ENCODE peak calls at places on chromosomes 6 and 20, in nine cellular contexts. One of them, this sample, is unnamed. For H3K4me1, the result is how much of the 10 kb centered on the place peaks cover.

GRCh38 chr6:36120539-36120938 is 9.8 kb upstream of the MAPK13 start:
- DNase-seq in spleen: peak
- DNase-seq in lung: peak
- DNase-seq in OCI-LY7: peak
- DNase-seq in astrocyte: no peak
- DNase-seq in mammary epithelial cell: no peak
- DNase-seq in A549: no peak
- DNase-seq in H9: no peak
- DNase-seq in neural progenitor cell: no peak
- DNase-seq in this sample: no peak

GRCh38 chr6:11368264-11368663 is 135.8 kb upstream of the NEDD9 start:
- DNase-seq in neural progenitor cell: no peak
- DNase-seq in H9: no peak
- DNase-seq in lung: no peak
- DNase-seq in spleen: no peak
- DNase-seq in OCI-LY7: no peak
- DNase-seq in mammary epithelial cell: peak
- DNase-seq in astrocyte: peak
- DNase-seq in A549: no peak
- DNase-seq in this sample: peak

GRCh38 chr6:37036146-37036545 is 30.7 kb downstream of the FGD2 start:
- DNase-seq in H9: no peak
- DNase-seq in neural progenitor cell: no peak
- DNase-seq in lung: no peak
- DNase-seq in mammary epithelial cell: no peak
- DNase-seq in spleen: no peak
- DNase-seq in astrocyte: no peak
- DNase-seq in OCI-LY7: no peak
- DNase-seq in A549: no peak
- DNase-seq in this sample: no peak

GRCh38 chr6:1117530-1118286 is 194.2 kb upstream of the FOXQ1 start:
- DNase-seq in OCI-LY7: no peak
- DNase-seq in H9: no peak
- DNase-seq in mammary epithelial cell: no peak
- DNase-seq in astrocyte: no peak
- DNase-seq in lung: no peak
- DNase-seq in spleen: no peak
- DNase-seq in neural progenitor cell: no peak
- DNase-seq in A549: no peak
- DNase-seq in this sample: no peak

GRCh38 chr6:137496392-137496767 is 2.2 kb upstream of the OLIG3 start:
- DNase-seq in astrocyte: no peak
- DNase-seq in H9: peak
- DNase-seq in lung: no peak
- DNase-seq in neural progenitor cell: peak
- DNase-seq in spleen: no peak
- DNase-seq in A549: no peak
- DNase-seq in OCI-LY7: no peak
- DNase-seq in mammary epithelial cell: no peak
- DNase-seq in this sample: no peak

GRCh38 chr6:163711071-163711470 is 296.6 kb downstream of the QKI start:
- DNase-seq in OCI-LY7: peak
- DNase-seq in mammary epithelial cell: no peak
- DNase-seq in H9: no peak
- DNase-seq in neural progenitor cell: no peak
- DNase-seq in astrocyte: no peak
- DNase-seq in spleen: no peak
- DNase-seq in A549: no peak
- DNase-seq in lung: no peak
- DNase-seq in this sample: no peak

GRCh38 chr20:58135441-58136170 is 92.8 kb downstream of the ANKRD60 start:
- DNase-seq in spleen: no peak
- DNase-seq in lung: no peak
- DNase-seq in OCI-LY7: no peak
- DNase-seq in astrocyte: no peak
- DNase-seq in A549: no peak
- DNase-seq in neural progenitor cell: no peak
- DNase-seq in mammary epithelial cell: peak
- DNase-seq in H9: peak
- DNase-seq in this sample: no peak

GRCh38 chr20:9919271-9920014 is 80.6 kb upstream of the PAK5 start:
- DNase-seq in lung: no peak
- DNase-seq in H9: no peak
- DNase-seq in neural progenitor cell: no peak
- DNase-seq in A549: no peak
- DNase-seq in astrocyte: no peak
- DNase-seq in OCI-LY7: no peak
- DNase-seq in mammary epithelial cell: no peak
- DNase-seq in spleen: no peak
- DNase-seq in this sample: no peak

DNA sequence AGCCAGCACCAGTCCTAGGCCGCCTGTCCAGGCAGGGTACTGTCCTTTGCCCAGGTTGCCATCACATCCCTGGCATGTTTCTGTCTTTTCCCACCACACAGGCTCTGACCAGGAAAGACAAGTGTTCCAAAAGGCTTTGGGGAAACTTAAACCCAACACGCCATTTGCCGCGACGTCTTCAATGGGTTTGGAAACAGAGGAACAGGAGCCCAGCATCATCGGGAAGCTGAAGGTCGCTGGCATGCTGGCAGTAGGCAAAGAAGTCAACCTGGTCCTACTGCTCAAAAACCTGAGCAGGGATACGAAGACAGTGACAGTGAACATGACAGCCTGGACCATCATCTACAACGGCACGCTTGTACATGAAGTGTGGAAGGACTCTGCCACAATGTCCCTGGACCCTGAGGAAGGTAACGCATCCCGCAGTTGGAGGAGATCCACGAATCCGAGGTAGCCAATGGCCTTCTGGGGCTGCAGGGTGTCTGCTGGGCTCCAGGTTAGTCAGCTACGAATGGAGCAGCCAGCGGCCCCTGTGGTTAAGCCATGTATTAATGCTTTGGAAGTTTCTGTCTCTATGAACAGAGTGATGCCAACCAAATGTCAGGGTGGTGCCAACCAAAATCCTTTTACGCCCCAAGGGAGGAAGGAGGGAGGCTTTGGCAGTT is 36.2 kb downstream of the TGM3 start:
- DNase-seq in A549: no peak
- DNase-seq in H9: no peak
- DNase-seq in astrocyte: no peak
- DNase-seq in neural progenitor cell: no peak
- DNase-seq in mammary epithelial cell: no peak
- DNase-seq in lung: no peak
- DNase-seq in OCI-LY7: no peak
- DNase-seq in spleen: no peak
- DNase-seq in this sample: no peak
- H3K4me1 ChIP-seq in A549: under half
- H3K4me1 ChIP-seq in H9: under half
- H3K4me1 ChIP-seq in astrocyte: under half
- H3K4me1 ChIP-seq in neural progenitor cell: under half
- H3K4me1 ChIP-seq in mammary epithelial cell: under half
- H3K4me1 ChIP-seq in lung: under half
- H3K4me1 ChIP-seq in OCI-LY7: under half
- H3K4me1 ChIP-seq in spleen: under half
- H3K4me1 ChIP-seq in this sample: under half

DNA sequence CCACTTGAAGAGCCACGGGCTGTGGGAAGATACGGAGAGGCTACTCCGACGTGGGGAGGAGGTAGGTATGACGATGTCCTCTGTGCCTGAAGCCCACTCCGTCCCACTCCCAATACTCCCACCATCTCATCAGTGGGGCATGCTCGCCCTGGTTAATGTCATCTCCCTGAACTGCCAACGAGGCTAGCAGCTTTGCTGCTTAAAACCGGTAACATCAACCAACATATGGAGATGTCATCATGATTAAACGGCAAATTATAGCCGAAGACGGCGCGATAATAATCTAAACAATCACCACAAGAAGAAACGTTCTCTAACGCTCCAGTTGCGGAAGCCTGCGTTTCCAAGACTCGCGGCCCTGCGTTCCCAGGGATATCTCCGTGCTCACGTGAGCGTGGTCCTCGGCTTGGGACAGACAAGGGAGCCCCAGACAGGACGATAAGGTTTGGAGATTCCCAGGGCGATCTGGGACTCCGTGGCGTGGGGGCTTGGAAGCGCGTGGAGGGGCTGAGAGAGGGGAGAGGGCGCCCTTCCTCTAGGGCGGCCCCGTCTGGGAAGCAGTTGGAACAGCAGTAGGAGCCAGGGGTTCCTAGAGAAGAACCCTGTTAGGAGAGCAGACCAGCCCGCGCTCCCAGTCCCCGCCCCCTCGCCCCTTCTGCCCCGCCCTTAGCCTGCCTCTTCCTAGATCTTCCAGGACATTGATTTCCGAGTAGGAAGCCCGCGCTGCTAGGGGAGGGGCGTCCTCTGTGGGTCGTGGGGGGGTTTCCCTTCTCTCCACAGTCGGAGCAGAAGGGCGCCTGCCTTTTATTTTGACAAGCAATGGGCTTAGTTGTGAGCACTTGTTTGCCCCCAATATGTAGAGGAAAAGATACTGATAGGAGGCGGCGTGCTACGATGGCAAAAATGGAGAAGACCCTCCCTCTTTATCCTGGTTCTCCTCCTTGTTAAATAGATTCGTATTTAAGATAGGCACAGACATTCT is 10.7 kb downstream of the NRN1 start:
- DNase-seq in OCI-LY7: no peak
- DNase-seq in lung: peak
- DNase-seq in A549: no peak
- DNase-seq in spleen: peak
- DNase-seq in neural progenitor cell: peak
- DNase-seq in H9: peak
- DNase-seq in mammary epithelial cell: peak
- DNase-seq in astrocyte: no peak
- DNase-seq in this sample: peak
- H3K4me1 ChIP-seq in OCI-LY7: under half
- H3K4me1 ChIP-seq in lung: under half
- H3K4me1 ChIP-seq in A549: under half
- H3K4me1 ChIP-seq in spleen: under half
- H3K4me1 ChIP-seq in neural progenitor cell: under half
- H3K4me1 ChIP-seq in H9: under half
- H3K4me1 ChIP-seq in mammary epithelial cell: under half
- H3K4me1 ChIP-seq in astrocyte: under half
- H3K4me1 ChIP-seq in this sample: under half

GRCh38 chr6:25314776-25315175 is 35.6 kb downstream of the CARMIL1 start:
- DNase-seq in mammary epithelial cell: no peak
- DNase-seq in astrocyte: no peak
- DNase-seq in neural progenitor cell: no peak
- DNase-seq in H9: no peak
- DNase-seq in spleen: no peak
- DNase-seq in lung: no peak
- DNase-seq in OCI-LY7: no peak
- DNase-seq in A549: no peak
- DNase-seq in this sample: no peak

GRCh38 chr6:25316626-25317025 is 37.5 kb downstream of the CARMIL1 start:
- DNase-seq in spleen: no peak
- DNase-seq in mammary epithelial cell: no peak
- DNase-seq in neural progenitor cell: peak
- DNase-seq in OCI-LY7: no peak
- DNase-seq in lung: no peak
- DNase-seq in H9: no peak
- DNase-seq in A549: no peak
- DNase-seq in astrocyte: no peak
- DNase-seq in this sample: no peak

GRCh38 chr6:25315194-25315593 is 36.0 kb downstream of the CARMIL1 start:
- DNase-seq in astrocyte: no peak
- DNase-seq in A549: no peak
- DNase-seq in neural progenitor cell: peak
- DNase-seq in mammary epithelial cell: no peak
- DNase-seq in spleen: no peak
- DNase-seq in OCI-LY7: no peak
- DNase-seq in H9: no peak
- DNase-seq in lung: no peak
- DNase-seq in this sample: no peak

GRCh38 chr6:25318589-25318988 is 39.4 kb downstream of the CARMIL1 start:
- DNase-seq in spleen: no peak
- DNase-seq in mammary epithelial cell: no peak
- DNase-seq in lung: no peak
- DNase-seq in OCI-LY7: no peak
- DNase-seq in H9: no peak
- DNase-seq in astrocyte: no peak
- DNase-seq in A549: no peak
- DNase-seq in neural progenitor cell: no peak
- DNase-seq in this sample: no peak

GRCh38 chr6:25315778-25316177 is 36.6 kb downstream of the CARMIL1 start:
- DNase-seq in H9: no peak
- DNase-seq in astrocyte: no peak
- DNase-seq in spleen: no peak
- DNase-seq in OCI-LY7: no peak
- DNase-seq in mammary epithelial cell: no peak
- DNase-seq in lung: no peak
- DNase-seq in A549: no peak
- DNase-seq in neural progenitor cell: no peak
- DNase-seq in this sample: no peak
- H3K4me1 ChIP-seq in H9: under half
- H3K4me1 ChIP-seq in astrocyte: under half
- H3K4me1 ChIP-seq in spleen: under half
- H3K4me1 ChIP-seq in OCI-LY7: under half
- H3K4me1 ChIP-seq in mammary epithelial cell: under half
- H3K4me1 ChIP-seq in lung: under half
- H3K4me1 ChIP-seq in A549: under half
- H3K4me1 ChIP-seq in neural progenitor cell: half or more
- H3K4me1 ChIP-seq in this sample: under half

GRCh38 chr6:159790947-159791598 is 806 bp downstream of the MRPL18 start:
- DNase-seq in H9: no peak
- DNase-seq in astrocyte: no peak
- DNase-seq in lung: no peak
- DNase-seq in OCI-LY7: peak
- DNase-seq in spleen: peak
- DNase-seq in neural progenitor cell: peak
- DNase-seq in mammary epithelial cell: peak
- DNase-seq in A549: no peak
- DNase-seq in this sample: no peak

GRCh38 chr6:159788757-159789376 is 535 bp downstream of the TCP1 start:
- DNase-seq in astrocyte: peak
- DNase-seq in mammary epithelial cell: peak
- DNase-seq in OCI-LY7: peak
- DNase-seq in neural progenitor cell: peak
- DNase-seq in lung: no peak
- DNase-seq in spleen: peak
- DNase-seq in H9: peak
- DNase-seq in A549: peak
- DNase-seq in this sample: peak

GRCh38 chr6:159789377-159790148 is at the start of gene TCP1:
- DNase-seq in OCI-LY7: peak
- DNase-seq in H9: peak
- DNase-seq in spleen: peak
- DNase-seq in mammary epithelial cell: peak
- DNase-seq in neural progenitor cell: peak
- DNase-seq in lung: peak
- DNase-seq in astrocyte: peak
- DNase-seq in A549: peak
- DNase-seq in this sample: peak

GRCh38 chr6:159788276-159788675 is 1.1 kb downstream of the TCP1 start:
- DNase-seq in mammary epithelial cell: no peak
- DNase-seq in OCI-LY7: peak
- DNase-seq in A549: no peak
- DNase-seq in spleen: no peak
- DNase-seq in neural progenitor cell: peak
- DNase-seq in H9: no peak
- DNase-seq in astrocyte: no peak
- DNase-seq in lung: no peak
- DNase-seq in this sample: no peak

DNA sequence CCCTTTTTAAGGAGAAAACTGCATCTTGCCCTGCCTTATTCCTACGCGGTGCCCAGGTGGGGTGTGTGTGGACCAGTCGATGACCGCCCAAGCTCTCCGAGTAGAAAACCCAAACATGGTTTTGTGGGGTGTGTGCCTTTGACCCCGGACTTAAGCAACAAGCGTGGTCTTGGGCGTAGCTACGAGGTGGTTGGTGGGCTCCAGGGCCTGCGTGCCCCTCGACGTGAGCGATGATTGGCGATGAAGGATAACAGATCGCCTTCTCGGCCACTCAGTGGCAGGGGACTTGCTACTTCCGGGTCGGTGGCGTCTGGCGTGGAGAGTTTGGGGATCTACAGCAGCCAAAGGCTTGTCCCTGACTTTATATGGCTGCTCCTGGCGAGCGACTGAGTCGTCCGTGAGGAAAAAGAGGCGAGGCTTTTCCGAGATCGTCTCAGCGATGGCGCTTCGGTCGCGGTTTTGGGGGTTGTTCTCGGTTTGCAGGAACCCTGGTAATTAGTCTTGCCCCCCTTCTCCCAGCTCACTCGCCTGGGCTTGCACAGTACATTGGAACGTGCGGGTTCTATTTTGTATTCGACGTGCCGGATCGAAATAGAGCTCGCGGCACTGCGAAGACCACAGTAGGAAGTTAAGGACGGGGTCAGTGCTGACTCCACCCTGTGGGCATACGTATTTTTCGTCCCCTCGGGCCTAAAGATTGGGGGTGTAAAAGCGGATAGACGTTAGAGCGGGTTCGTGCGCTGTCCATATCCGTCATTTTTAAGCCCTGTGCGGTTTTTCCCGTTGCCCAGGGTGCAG is at the start of gene MRPL18:
- DNase-seq in OCI-LY7: peak
- DNase-seq in A549: peak
- DNase-seq in spleen: peak
- DNase-seq in mammary epithelial cell: peak
- DNase-seq in H9: peak
- DNase-seq in neural progenitor cell: peak
- DNase-seq in lung: peak
- DNase-seq in astrocyte: peak
- DNase-seq in this sample: peak
- H3K4me1 ChIP-seq in OCI-LY7: half or more
- H3K4me1 ChIP-seq in A549: under half
- H3K4me1 ChIP-seq in spleen: under half
- H3K4me1 ChIP-seq in mammary epithelial cell: under half
- H3K4me1 ChIP-seq in H9: under half
- H3K4me1 ChIP-seq in neural progenitor cell: under half
- H3K4me1 ChIP-seq in lung: under half
- H3K4me1 ChIP-seq in astrocyte: under half
- H3K4me1 ChIP-seq in this sample: under half

This sample was measured in endothelial cell of umbilical vein.